ENCODE peak calls at places on chromosomes 5 and 9, in eight cellular contexts. K, E, Y, T, J, P, U and B are unnamed samples.

GRCh38 chr9:31023793-31024192 is 1360.7 kb upstream of the ACO1 start:
- DNase-seq in Y (no peak), J (no peak), T (no peak), U (no peak), E (no peak), K (no peak), P (no peak), B (no peak)

GRCh38 chr9:135758870-135759269 is 56.9 kb downstream of the KCNT1 start:
- DNase-seq in J (no peak), K (no peak), Y (no peak), P (peak), T (no peak), U (no peak), E (no peak), B (no peak)

GRCh38 chr9:85332487-85332886 is 409.3 kb downstream of the AGTPBP1 start:
- DNase-seq in Y (no peak), T (no peak), K (no peak), P (peak), J (no peak), E (no peak), U (no peak), B (peak)

GRCh38 chr9:80866576-80867227 is 822.6 kb downstream of the TLE1 start:
- DNase-seq in Y (peak), E (peak), K (no peak), J (no peak), T (peak), P (no peak), U (peak), B (no peak)

GRCh38 chr5:180648658-180649296 is 623 bp downstream of the FLT4 start:
- DNase-seq in U (no peak), J (no peak), T (no peak), Y (no peak), P (peak), E (no peak), K (no peak), B (no peak)

GRCh38 chr9:114302727-114303126 is 20.2 kb upstream of the ORM1 start:
- DNase-seq in P (peak), U (no peak), E (no peak), K (peak), T (no peak), J (no peak), Y (no peak), B (no peak)

GRCh38 chr9:94586814-94587213 is 6.8 kb downstream of the FBP2 start:
- DNase-seq in T (peak), P (no peak), Y (peak), U (peak), J (no peak), E (peak), K (no peak), B (peak)

GRCh38 chr5:78717674-78718073 is 69.1 kb upstream of the LHFPL2 start:
- DNase-seq in P (no peak), T (no peak), U (peak), J (no peak), K (no peak), Y (peak), E (peak), B (no peak)

GRCh38 chr5:62199792-62200716 is 106.0 kb upstream of the KIF2A start:
- DNase-seq in U (no peak), J (no peak), Y (no peak), K (no peak), E (no peak), P (no peak), T (no peak), B (no peak)

GRCh38 chr5:68325065-68325580 is 109.6 kb downstream of the PIK3R1 start:
- DNase-seq in T (no peak), U (no peak), E (no peak), K (no peak), Y (no peak), J (no peak), P (no peak), B (no peak)

GRCh38 chr5:128630078-128630575 is 92.1 kb upstream of the FBN2 start:
- DNase-seq in U (peak), P (no peak), J (no peak), Y (no peak), E (no peak), K (no peak), T (no peak), B (no peak)

GRCh38 chr5:1317921-1318565 is 23.2 kb upstream of the TERT start:
- DNase-seq in J (no peak), U (no peak), T (no peak), P (no peak), E (no peak), Y (no peak), K (no peak), B (no peak)

GRCh38 chr5:1315709-1316587 is 21.1 kb upstream of the TERT start:
- DNase-seq in T (peak), Y (peak), P (peak), K (peak), J (no peak), U (no peak), E (no peak), B (no peak)

GRCh38 chr5:1315018-1315708 is 20.3 kb upstream of the TERT start:
- DNase-seq in P (no peak), Y (no peak), J (no peak), K (peak), U (no peak), E (no peak), T (no peak), B (no peak)

GRCh38 chr5:1316941-1317340 is 22.1 kb upstream of the TERT start:
- DNase-seq in P (no peak), E (no peak), Y (no peak), K (no peak), J (no peak), U (no peak), T (no peak), B (no peak)

DNA sequence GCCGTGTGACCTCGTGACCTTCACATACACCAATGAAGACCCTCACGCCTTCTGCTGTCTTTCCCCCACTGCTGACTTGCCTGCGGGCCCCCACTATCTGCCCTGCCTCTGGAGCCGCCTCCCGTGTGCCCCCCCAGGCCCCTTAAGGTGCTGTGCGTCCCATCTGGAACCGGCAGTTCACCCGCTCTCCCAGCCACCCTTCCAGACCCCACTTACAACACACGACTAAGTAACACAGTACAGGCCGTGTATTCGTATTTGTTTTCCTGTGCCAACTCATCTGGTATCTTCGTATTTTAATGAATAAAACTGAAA is 21.7 kb upstream of the TERT start:
- DNase-seq in P (no peak), T (no peak), E (no peak), K (no peak), U (no peak), J (no peak), Y (no peak), B (no peak)
- H3K4me3 ChIP-seq in P (no peak), T (no peak), E (no peak), K (no peak), U (no peak), J (no peak), Y (no peak), B (no peak)

GRCh38 chr9:1047605-1048235 is 2.4 kb upstream of the DMRT2 start:
- DNase-seq in T (no peak), Y (peak), U (peak), P (no peak), K (no peak), E (peak), J (no peak), B (no peak)

GRCh38 chr9:1050125-1050895 is at the start of gene DMRT2:
- DNase-seq in U (peak), Y (peak), E (peak), T (peak), J (peak), P (peak), K (peak), B (peak)

GRCh38 chr9:1048853-1049252 is 1.3 kb upstream of the DMRT2 start:
- DNase-seq in E (no peak), P (no peak), J (no peak), T (no peak), Y (no peak), U (no peak), K (no peak), B (no peak)

GRCh38 chr9:1051286-1052118 is 1.3 kb downstream of the DMRT2 start:
- DNase-seq in T (no peak), J (peak), U (peak), Y (no peak), K (no peak), E (no peak), P (peak), B (no peak)

DNA sequence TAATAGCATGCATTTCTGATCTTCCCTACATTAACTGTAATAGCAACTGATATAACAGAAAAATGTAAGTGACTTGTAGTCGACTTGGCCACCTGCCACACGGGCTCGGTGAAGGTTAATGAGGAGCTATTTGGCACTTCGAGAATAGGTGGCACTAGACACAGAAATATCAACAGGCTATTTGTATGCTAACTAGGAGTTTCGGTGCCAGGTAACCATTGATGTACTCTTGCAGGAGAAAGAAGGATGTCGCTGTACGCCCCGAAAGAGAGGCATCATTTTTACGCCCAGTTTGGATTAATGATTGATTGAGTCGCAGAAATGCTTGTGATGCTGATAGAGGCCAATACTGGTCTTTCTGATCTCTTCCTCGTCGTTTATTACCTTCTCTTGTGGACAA is 516 bp upstream of the DMRT2 start:
- DNase-seq in P (no peak), J (no peak), E (no peak), U (no peak), T (no peak), K (no peak), Y (no peak), B (no peak)
- H3K4me3 ChIP-seq in P (no peak), J (peak), E (no peak), U (no peak), T (no peak), K (no peak), Y (no peak), B (no peak)

DNA sequence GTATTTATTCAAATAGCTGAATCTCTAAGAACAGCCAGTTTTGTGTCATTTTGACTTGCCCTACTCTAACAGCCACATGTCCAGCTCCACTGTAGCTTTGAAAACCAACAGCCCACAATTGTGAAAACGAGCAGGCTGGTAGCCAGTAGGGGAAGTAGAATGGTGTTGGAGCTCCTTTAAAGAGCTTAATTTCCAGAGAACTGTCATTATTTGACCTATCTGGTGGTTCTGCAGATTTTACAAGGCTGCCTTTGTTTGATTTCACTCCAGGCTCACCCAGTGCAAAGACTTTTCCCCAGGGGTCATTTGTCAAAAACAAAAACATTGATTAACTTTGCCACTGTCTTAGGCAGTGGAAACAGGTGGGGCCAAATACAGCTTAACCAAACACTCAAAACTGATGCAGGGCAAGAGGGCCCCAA is 3.2 kb upstream of the PJA2 start:
- DNase-seq in E (no peak), U (no peak), K (no peak), T (no peak), Y (no peak), J (no peak), P (no peak), B (no peak)
- H3K4me3 ChIP-seq in E (no peak), U (no peak), K (no peak), T (no peak), Y (no peak), J (no peak), P (no peak), B (no peak)

DNA sequence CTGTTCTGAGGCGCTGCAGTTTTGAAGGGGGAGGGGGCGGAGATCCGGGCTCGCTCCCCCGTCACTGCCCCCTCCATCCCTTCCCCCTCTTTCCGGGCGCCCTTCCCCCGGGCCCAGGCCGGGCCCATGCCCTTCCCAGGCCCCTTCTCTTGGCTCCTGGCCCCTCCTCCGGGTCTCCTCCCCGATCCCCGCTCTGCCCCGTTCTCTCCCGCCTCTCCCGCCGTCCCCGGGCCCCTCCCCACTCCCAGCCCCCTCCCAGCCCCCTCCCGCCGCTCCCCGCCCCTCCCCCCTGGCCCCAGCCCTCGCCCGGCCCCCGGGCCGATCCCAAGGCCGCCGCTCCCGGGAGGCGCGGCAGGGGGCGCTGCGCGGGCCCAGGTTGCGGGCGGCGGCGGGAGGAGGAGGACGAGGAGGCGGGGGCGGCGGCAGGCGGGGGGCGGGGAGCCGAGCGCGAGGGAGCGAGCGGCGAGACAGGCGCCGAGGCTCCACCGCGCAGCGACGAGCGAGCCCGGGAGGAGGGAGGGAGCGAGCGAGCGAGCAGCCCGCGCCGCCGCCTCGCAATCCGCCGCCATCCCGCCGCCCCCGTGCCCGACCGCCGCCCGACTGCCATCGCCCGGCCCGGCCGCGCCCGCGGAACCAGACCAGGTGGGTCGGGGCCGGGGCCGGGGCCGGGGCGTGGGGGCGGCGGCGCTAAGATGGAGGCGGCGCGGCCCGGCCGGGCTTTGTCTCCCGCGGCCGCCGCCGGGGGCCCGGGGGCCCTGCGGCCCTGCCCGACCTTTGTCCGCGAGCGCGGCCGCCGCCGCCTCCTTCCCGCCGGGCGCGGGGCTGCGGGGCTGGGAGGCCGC is at the start of gene PRRC2B:
- DNase-seq in K (peak), J (peak), T (peak), P (peak), E (peak), U (peak), Y (peak), B (peak)
- H3K4me3 ChIP-seq in K (peak), J (peak), T (peak), P (peak), E (peak), U (peak), Y (peak), B (peak)

GRCh38 chr9:35944173-35944572 is 13.8 kb downstream of the OR2S2 start:
- DNase-seq in Y (no peak), P (no peak), J (no peak), E (no peak), K (no peak), U (no peak), T (no peak), B (no peak)

GRCh38 chr9:35942286-35942685 is 15.7 kb downstream of the OR2S2 start:
- DNase-seq in E (no peak), K (no peak), U (no peak), J (no peak), T (no peak), Y (no peak), P (no peak), B (no peak)

GRCh38 chr9:35948451-35948850 is 9.5 kb downstream of the OR2S2 start:
- DNase-seq in K (no peak), Y (no peak), P (no peak), U (no peak), J (no peak), E (no peak), T (peak), B (no peak)

GRCh38 chr9:35948901-35949318 is 9.0 kb downstream of the OR2S2 start:
- DNase-seq in Y (no peak), J (no peak), T (no peak), U (no peak), E (no peak), K (no peak), P (no peak), B (no peak)

GRCh38 chr9:35945341-35946018 is 12.5 kb downstream of the OR2S2 start:
- DNase-seq in Y (peak), E (peak), T (peak), U (peak), K (peak), P (peak), J (peak), B (peak)
- H3K4me3 ChIP-seq in Y (peak), E (no peak), T (no peak), U (peak), K (no peak), P (no peak), J (peak), B (peak)

DNA sequence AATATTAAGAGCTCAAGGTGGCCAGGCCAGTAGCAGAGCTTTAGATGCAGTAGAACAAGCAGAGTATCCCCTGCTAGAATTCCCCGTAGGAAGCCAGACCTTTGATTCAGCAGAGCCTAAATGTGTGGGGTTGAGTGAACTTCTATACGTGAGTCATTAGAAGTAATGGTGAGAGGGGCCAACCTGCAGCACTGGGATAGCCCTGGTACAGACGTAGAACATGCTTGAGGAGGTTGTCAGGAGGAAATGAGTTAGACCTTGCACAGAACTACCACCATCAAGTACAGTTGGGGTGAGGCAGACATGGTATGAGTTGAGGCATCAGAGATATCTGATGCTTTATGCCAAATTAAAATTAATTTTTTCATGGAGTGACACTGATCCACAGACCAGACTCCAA is 42.0 kb downstream of the PDCD1LG2 start:
- DNase-seq in E (peak), K (no peak), T (no peak), P (no peak), Y (no peak), J (no peak), U (peak), B (no peak)
- H3K4me3 ChIP-seq in E (no peak), K (no peak), T (no peak), P (no peak), Y (no peak), J (no peak), U (no peak), B (no peak)

GRCh38 chr9:36346578-36346977 is 53.5 kb downstream of the RNF38 start:
- DNase-seq in E (no peak), P (no peak), K (no peak), T (no peak), U (no peak), Y (no peak), J (no peak), B (no peak)
- H3K4me3 ChIP-seq in E (no peak), P (no peak), K (no peak), T (no peak), U (no peak), Y (no peak), J (no peak), B (no peak)

GRCh38 chr9:109120204-109120789 is 550 bp upstream of the TMEM245 start:
- DNase-seq in Y (no peak), T (no peak), P (no peak), E (no peak), K (no peak), U (no peak), J (no peak), B (no peak)
- H3K4me3 ChIP-seq in Y (no peak), T (no peak), P (peak), E (no peak), K (no peak), U (peak), J (no peak), B (peak)

GRCh38 chr5:140557965-140558364 is 692 bp upstream of the SRA1 start:
- DNase-seq in P (no peak), J (no peak), E (no peak), K (no peak), U (no peak), Y (no peak), T (no peak), B (no peak)
- H3K4me3 ChIP-seq in P (peak), J (no peak), E (no peak), K (no peak), U (no peak), Y (no peak), T (no peak), B (peak)